ENCODE peak calls at places on chromosomes 6 and 20, in ten cellular contexts. N is right cardiac atrium; T is lower lobe of right lung; J is CD4-positive, alpha-beta T cell; R is PC-3; A is heart right ventricle; Z is HCT116; D is upper lobe of right lung; G is GM12878; C is HepG2. B is an unnamed sample.

GRCh38 chr6:93418448-93419303 is 683 bp downstream of the EPHA7 start:
- ATAC-seq in D (peak; percentile 36), Z (no peak), G (no peak), A (peak; percentile 52), J (no peak), C (no peak), R (peak; percentile 12), T (peak; percentile 51), N (peak; percentile 38), B (no peak)

GRCh38 chr6:30600576-30600975 is 16.5 kb downstream of the PPP1R10 start:
- ATAC-seq in T (peak; percentile 2), Z (no peak), N (peak; percentile 6), J (no peak), A (peak; percentile 10), G (no peak), R (no peak), C (no peak), D (no peak), B (no peak)

GRCh38 chr6:137846274-137846673 is 20.8 kb upstream of the TNFAIP3 start:
- ATAC-seq in Z (no peak), N (peak; percentile 32), C (peak; percentile 82), R (no peak), A (no peak), G (no peak), T (no peak), D (no peak), J (no peak), B (no peak)

GRCh38 chr6:113083947-113084346 is 736.8 kb downstream of the RFPL4B start:
- ATAC-seq in T (no peak), A (no peak), C (no peak), J (no peak), Z (no peak), D (no peak), R (no peak), G (no peak), N (no peak), B (no peak)

GRCh38 chr20:61420056-61420455 is 168.0 kb downstream of the CDH4 start:
- ATAC-seq in T (no peak), J (no peak), A (no peak), G (no peak), Z (no peak), N (no peak), C (no peak), R (no peak), D (no peak), B (no peak)

GRCh38 chr6:158939255-158940170 is 60.5 kb downstream of the RSPH3 start:
- ATAC-seq in C (peak; percentile 52), A (no peak), G (peak; percentile 74), N (peak; percentile 66), T (peak; percentile 76), Z (peak; percentile 37), J (peak; percentile 21), D (peak; percentile 72), R (no peak), B (no peak)

GRCh38 chr20:11922561-11922960 is 4.9 kb downstream of the BTBD3 start:
- ATAC-seq in A (no peak), Z (no peak), C (no peak), J (no peak), G (no peak), N (peak; percentile 74), D (no peak), T (no peak), R (no peak), B (no peak)

GRCh38 chr6:21201181-21201580 is 392.4 kb upstream of the SOX4 start:
- ATAC-seq in A (no peak), N (no peak), G (no peak), Z (no peak), T (no peak), R (peak; percentile 45), C (no peak), J (no peak), D (no peak), B (no peak)

GRCh38 chr6:111842891-111843290 is 30.4 kb downstream of the FYN start:
- ATAC-seq in J (no peak), D (no peak), Z (no peak), N (no peak), C (peak; percentile 81), R (no peak), T (no peak), G (no peak), A (peak; percentile 37), B (no peak)

GRCh38 chr6:47440722-47441121 is 36.9 kb upstream of the CD2AP start:
- ATAC-seq in G (peak; percentile 76), D (peak; percentile 16), C (no peak), N (peak; percentile 60), R (peak; percentile 63), A (peak; percentile 96), Z (no peak), J (no peak), T (no peak), B (peak; percentile 34)

GRCh38 chr6:152391179-152391880 is 245.8 kb downstream of the SYNE1 start:
- ATAC-seq in D (peak; percentile 39), R (no peak), C (no peak), J (no peak), Z (no peak), T (no peak), A (no peak), N (no peak), G (no peak), B (no peak)

GRCh38 chr6:157261606-157262005 is 61.7 kb downstream of the TMEM242 start:
- ATAC-seq in N (no peak), J (no peak), D (no peak), Z (no peak), R (no peak), T (no peak), G (no peak), A (no peak), C (no peak), B (no peak)

GRCh38 chr20:7463290-7463689 is 477.0 kb downstream of the HAO1 start:
- ATAC-seq in T (no peak), G (no peak), Z (no peak), A (no peak), N (no peak), J (no peak), R (no peak), D (no peak), C (no peak), B (no peak)

GRCh38 chr6:6801002-6801329 is 212.4 kb downstream of the LY86 start:
- ATAC-seq in R (no peak), T (no peak), D (peak; percentile 21), A (no peak), G (no peak), Z (no peak), J (no peak), N (no peak), C (no peak), B (no peak)

DNA sequence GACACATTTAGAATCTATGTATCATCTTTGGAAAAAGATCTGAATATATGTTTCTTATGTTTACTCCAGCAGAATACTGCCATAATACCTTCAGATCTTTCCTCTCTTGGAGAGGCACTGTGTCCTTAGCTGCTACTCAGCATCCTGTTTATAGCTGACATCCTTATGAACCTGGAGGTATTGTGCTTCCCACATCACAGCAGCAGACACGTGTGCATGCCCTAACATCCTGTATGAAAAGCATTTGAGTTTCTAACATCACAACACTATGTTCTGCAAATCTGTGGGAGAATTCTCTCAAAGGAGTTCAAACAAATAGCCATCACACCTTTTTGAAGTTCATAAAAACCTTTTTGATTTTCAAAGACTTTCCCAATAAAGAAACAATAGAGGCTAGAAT is 216.0 kb downstream of the GJA1 start:
- ATAC-seq in G (no peak), T (peak; percentile 55), J (peak; percentile 94), C (no peak), N (no peak), A (peak; percentile 92), R (no peak), Z (no peak), D (peak; percentile 55), B (peak; percentile 30)
- H3K27ac ChIP-seq in G (no peak overlapping the region), T (peak overlapping the region; percentile 13), J (no peak overlapping the region), C (no peak overlapping the region), N (no peak overlapping the region), A (peak overlapping the region; percentile 46), R (no peak overlapping the region), Z (no peak overlapping the region), D (peak overlapping the region; percentile 26), B (no peak overlapping the region)

DNA sequence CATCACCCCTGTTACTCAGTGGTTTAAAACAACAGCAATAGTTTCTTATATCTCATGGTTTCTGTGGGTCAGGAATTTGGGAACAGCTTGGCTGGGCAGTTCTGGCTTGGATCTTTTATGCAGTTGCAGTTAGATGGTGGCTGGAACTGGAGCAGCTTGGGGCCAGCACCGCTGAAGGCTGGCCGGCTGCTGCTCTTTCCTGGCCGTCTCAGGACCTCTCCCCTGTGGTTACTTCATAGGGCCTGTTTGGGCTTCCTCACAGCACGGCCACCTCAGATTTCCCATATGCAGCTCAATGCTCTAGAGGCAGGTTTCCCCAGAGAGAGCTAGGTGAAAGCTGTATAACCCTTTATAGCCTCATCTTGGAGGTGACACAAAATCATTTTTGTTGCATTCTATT is 15.6 kb downstream of the PKIG start:
- ATAC-seq in D (no peak), A (peak; percentile 13), N (peak; percentile 38), J (no peak), Z (no peak), R (no peak), T (peak; percentile 16), C (no peak), G (peak; percentile 23), B (no peak)
- H3K27ac ChIP-seq in D (peak overlapping the region; percentile 79), A (peak overlapping the region; percentile 87), N (peak overlapping the region; percentile 86), J (no peak overlapping the region), Z (no peak overlapping the region), R (peak overlapping the region; percentile 16), T (peak overlapping the region; percentile 77), C (no peak overlapping the region), G (peak overlapping the region; percentile 0), B (peak overlapping the region; percentile 93)

GRCh38 chr6:33633462-33634158 is 12.5 kb downstream of the ITPR3 start:
- ATAC-seq in A (peak; percentile 89), G (peak; percentile 85), C (peak; percentile 81), N (peak; percentile 85), R (peak; percentile 83), Z (peak; percentile 85), T (peak; percentile 78), D (peak; percentile 81), J (peak; percentile 63), B (peak; percentile 88)
- H3K27ac ChIP-seq in A (peak overlapping the region; percentile 69), G (no peak overlapping the region), C (no peak overlapping the region), N (peak overlapping the region; percentile 9), R (no peak overlapping the region), Z (peak overlapping the region; percentile 27), T (peak overlapping the region; percentile 71), D (peak overlapping the region; percentile 68), J (no peak overlapping the region), B (peak overlapping the region; percentile 28)

DNA sequence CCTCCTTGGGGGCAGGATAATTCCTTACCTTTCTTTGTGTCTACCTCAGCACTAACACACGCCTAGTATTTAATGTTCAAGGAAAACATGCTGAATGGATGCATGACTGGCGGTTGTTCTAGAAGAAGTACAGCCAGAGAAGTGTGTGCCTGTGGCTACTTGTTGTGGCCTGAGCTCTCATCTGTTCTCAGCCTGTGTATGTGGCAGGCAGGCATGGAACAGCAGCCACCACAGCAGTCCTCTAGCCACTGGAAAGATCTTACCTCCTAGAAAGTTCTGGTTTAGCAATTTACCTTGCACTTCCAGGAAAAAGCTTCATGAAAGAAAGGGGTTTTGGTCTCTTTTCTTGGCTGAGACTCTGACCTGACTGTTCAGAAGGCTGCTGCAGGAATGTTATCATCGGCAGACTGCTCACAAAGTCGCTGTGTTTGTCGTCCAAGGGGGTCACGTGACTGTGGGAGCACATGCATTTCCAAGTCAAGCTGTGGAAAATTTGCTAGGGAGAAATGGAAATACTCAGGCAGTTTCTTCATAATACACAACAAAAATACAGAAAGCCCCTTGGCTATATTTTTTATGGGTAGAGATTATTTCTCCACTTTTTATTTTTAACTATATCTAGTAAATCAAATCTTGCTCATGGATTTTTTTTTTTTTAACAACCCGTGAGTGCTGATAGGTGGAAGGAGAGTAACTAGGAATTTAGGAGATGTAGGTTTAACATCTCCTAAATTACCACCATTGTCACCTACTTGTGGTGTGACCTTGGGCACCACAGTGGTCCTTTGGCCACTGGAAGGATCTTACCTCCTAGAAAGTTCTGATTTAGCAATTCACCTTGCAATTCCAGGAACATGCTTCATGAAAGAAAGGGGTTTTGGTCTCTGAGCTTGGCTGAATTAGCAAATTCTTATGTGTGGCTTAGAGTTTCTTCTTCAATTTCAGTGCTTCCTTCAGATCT is 110.8 kb upstream of the GPR6 start:
- ATAC-seq in Z (no peak), A (peak; percentile 77), T (no peak), J (no peak), D (no peak), G (no peak), C (peak; percentile 54), N (peak; percentile 81), R (no peak), B (no peak)
- H3K27ac ChIP-seq in Z (no peak overlapping the region), A (no peak overlapping the region), T (no peak overlapping the region), J (no peak overlapping the region), D (no peak overlapping the region), G (no peak overlapping the region), C (no peak overlapping the region), N (no peak overlapping the region), R (no peak overlapping the region), B (no peak overlapping the region)